ENCODE peak calls at places on chromosomes 13 and 19, in four cellular contexts. F is A549, B is H1, Y is K562. X is an unnamed sample.

GRCh38 chr13:30110301-30111070 is 196.9 kb downstream of the KATNAL1 start:
- DNase-seq in F (no peak), B (no peak), Y (no peak), X (no peak)

GRCh38 chr13:67232384-67232783 is 2.2 kb upstream of the PCDH9 start:
- DNase-seq in F (no peak), B (no peak), Y (no peak), X (no peak)

GRCh38 chr13:46983881-46984280 is 87.0 kb upstream of the HTR2A start:
- DNase-seq in F (no peak), B (no peak), Y (no peak), X (peak; percentile 32)

GRCh38 chr19:40523322-40524047 is 53.2 kb upstream of the SHKBP1 start:
- DNase-seq in F (peak; percentile 93), B (no peak), Y (peak; percentile 70), X (peak; percentile 61)

GRCh38 chr13:78121459-78122348 is 203.1 kb upstream of the EDNRB start:
- DNase-seq in F (peak; percentile 10), B (no peak), Y (peak; percentile 35), X (peak; percentile 37)

GRCh38 chr19:40266111-40266510 is 19.0 kb downstream of the AKT2 start:
- DNase-seq in F (no peak), B (no peak), Y (no peak), X (no peak)

GRCh38 chr13:41107584-41108014 is 25.0 kb downstream of the KBTBD6 start:
- DNase-seq in F (no peak), B (no peak), Y (no peak), X (peak; percentile 81)

GRCh38 chr19:6164906-6165531 is 29.6 kb downstream of the ACSBG2 start:
- DNase-seq in F (no peak), B (no peak), Y (no peak), X (no peak)

GRCh38 chr13:23288995-23289394 is 108.2 kb downstream of the SGCG start:
- DNase-seq in F (no peak), B (no peak), Y (no peak), X (no peak)

GRCh38 chr19:39843919-39844793 is 2.0 kb downstream of the FBL start:
- DNase-seq in F (peak; percentile 89), B (no peak), Y (no peak), X (peak; percentile 51)

GRCh38 chr19:38280030-38280921 is 15.9 kb downstream of the SPINT2 start:
- DNase-seq in F (no peak), B (no peak), Y (no peak), X (no peak)

GRCh38 chr13:35014606-35015005 is 72.5 kb downstream of the NBEA start:
- DNase-seq in F (no peak), B (no peak), Y (no peak), X (no peak)

GRCh38 chr13:29847501-29847983 is 2.9 kb downstream of the UBL3 start:
- DNase-seq in F (no peak), B (no peak), Y (no peak), X (peak; percentile 37)

GRCh38 chr13:49319555-49320350 is 72.0 kb downstream of the CDADC1 start:
- DNase-seq in F (no peak), B (no peak), Y (no peak), X (no peak)

GRCh38 chr19:34265221-34265650 is 10.9 kb downstream of the GARRE1 start:
- DNase-seq in F (no peak), B (no peak), Y (no peak), X (no peak)

GRCh38 chr19:16111160-16111908 is at the start of gene RAB8A:
- DNase-seq in F (peak; percentile 93), B (peak; percentile 96), Y (peak; percentile 97), X (peak; percentile 97)

GRCh38 chr19:45693168-45693788 is 812 bp downstream of the QPCTL start:
- DNase-seq in F (peak; percentile 94), B (no peak), Y (peak; percentile 76), X (peak; percentile 64)
- TF ChIP-seq RNF2 in F (no peak), B (no peak), Y (no peak), X (no peak)

GRCh38 chr13:27293051-27293691 is 22.5 kb downstream of the RASL11A start:
- DNase-seq in F (no peak), B (no peak), Y (no peak), X (no peak)

GRCh38 chr13:27296496-27296895 is 25.9 kb downstream of the RASL11A start:
- DNase-seq in F (no peak), B (no peak), Y (no peak), X (no peak)

GRCh38 chr13:27293873-27294515 is 23.4 kb downstream of the RASL11A start:
- DNase-seq in F (no peak), B (no peak), Y (no peak), X (no peak)

GRCh38 chr13:27295660-27296059 is 25.0 kb downstream of the RASL11A start:
- DNase-seq in F (no peak), B (no peak), Y (no peak), X (no peak)

DNA sequence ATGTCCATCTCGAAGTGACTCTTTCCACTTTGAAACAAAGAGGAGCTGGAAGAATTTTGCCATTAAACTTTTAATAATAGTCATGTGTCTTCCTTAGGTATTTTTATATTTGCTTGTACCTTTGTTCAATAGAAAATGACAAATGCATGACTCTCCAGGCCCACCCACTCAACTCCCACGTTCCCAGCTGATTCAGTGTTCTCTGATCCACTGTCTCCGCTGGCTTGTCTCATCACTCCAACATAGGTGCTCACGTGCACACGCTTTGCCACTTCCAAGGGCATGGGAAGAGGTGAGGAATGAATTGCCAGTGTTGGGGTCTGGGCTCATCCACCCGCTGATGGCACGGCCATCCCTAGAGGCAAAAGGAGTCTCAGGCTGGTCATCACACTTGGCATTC is 24.5 kb downstream of the RASL11A start:
- DNase-seq in F (no peak), B (no peak), Y (no peak), X (no peak)
- TF ChIP-seq RNF2 in F (no peak), B (no peak), Y (no peak), X (no peak)

GRCh38 chr19:10112895-10113591 is 1.6 kb downstream of the P2RY11 start:
- DNase-seq in F (no peak), B (no peak), Y (peak; percentile 56), X (peak; percentile 47)

GRCh38 chr19:10110076-10110971 is 1.2 kb upstream of the P2RY11 start:
- DNase-seq in F (no peak), B (no peak), Y (peak; percentile 7), X (no peak)

GRCh38 chr19:10110972-10111317 is 548 bp upstream of the P2RY11 start:
- DNase-seq in F (no peak), B (no peak), Y (no peak), X (no peak)

GRCh38 chr19:10112037-10112751 is 701 bp downstream of the P2RY11 start:
- DNase-seq in F (no peak), B (no peak), Y (peak; percentile 13), X (no peak)

DNA sequence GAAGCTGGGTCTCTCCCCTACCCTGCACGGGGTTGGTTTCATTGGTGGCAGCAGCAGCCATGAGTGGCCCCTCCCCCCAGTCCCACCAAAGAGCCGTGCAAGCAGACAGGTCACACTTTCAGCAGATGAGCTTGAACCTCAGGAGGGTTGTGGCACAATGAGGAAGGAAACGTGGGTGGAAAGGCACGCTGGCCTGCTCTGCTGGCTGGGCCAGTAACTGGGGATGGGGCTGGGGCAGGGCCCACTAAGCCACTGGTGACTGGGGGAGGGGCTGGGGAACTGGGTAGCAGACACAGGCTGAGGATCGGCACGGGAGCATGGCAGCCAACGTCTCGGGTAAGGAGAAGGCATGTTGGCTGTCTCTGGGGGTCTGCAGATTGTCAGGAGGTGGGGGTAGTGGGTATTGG is at the start of gene P2RY11:
- DNase-seq in F (no peak), B (no peak), Y (peak; percentile 11), X (no peak)
- TF ChIP-seq RNF2 in F (no peak), B (no peak), Y (no peak), X (no peak)

DNA sequence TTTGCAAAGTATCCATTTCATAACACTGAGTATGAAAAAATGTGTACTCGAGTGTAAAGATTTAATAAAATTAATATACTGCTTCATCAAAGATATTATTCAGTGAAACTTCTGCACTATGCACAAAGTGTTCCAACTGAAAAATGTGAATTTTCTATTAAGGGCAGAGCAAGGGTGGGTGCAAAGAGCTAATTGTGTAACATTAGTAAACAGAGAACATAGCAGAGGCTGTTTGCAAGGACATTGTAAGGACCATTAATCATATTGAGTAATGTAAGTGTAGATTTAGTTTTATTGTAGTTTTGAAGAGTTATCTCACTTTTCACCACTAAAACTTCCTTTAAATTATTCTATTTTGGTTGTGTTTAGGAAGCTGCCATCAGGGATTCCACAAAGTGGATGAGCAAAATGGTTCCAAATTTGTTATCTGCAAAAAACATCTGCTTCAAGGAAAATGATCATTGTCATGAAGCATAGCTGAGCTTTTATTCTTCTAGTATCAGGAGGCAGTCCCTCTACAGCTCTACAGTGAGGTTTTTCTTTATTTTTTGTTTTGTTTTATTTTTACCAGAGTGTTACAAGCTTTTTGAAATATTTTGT is 1375.4 kb downstream of the SLITRK1 start:
- DNase-seq in F (no peak), B (no peak), Y (no peak), X (peak; percentile 3)
- TF ChIP-seq RNF2 in F (no peak), B (no peak), Y (no peak), X (no peak)

GRCh38 chr13:59305896-59306295 is 857.8 kb downstream of the DIAPH3 start:
- DNase-seq in F (no peak), B (no peak), Y (no peak), X (no peak)
- TF ChIP-seq RNF2 in F (no peak), B (no peak), Y (no peak), X (no peak)

DNA sequence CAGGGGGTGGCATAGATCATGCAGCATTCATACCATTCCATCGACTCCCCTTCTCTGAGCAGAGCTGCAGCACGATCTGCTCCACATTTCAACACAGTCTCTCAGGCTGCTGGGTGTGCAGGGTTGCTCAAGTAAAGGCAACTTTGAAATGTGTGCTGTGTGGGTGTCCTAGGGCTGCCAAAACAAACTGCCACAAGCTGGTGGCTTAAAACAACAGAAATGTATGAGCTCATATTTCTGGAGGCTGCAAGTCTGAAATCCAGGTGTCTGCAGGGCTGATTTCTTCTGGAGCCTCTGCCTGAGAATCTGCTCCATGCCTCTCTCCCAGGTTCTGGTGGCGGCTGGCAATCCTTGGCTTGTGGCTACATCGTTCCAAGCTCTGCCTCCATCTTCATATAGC is 63.7 kb upstream of the WDFY2 start:
- DNase-seq in F (no peak), B (no peak), Y (no peak), X (peak; percentile 63)
- TF ChIP-seq RNF2 in F (no peak), B (no peak), Y (no peak), X (no peak)

GRCh38 chr19:13726323-13726722 is 38.0 kb upstream of the MRI1 start:
- DNase-seq in F (no peak), B (no peak), Y (no peak), X (no peak)

GRCh38 chr19:13729859-13730258 is 34.5 kb upstream of the MRI1 start:
- DNase-seq in F (no peak), B (no peak), Y (peak; percentile 20), X (no peak)

GRCh38 chr19:13732337-13732736 is 32.0 kb upstream of the MRI1 start:
- DNase-seq in F (no peak), B (no peak), Y (no peak), X (no peak)

GRCh38 chr19:13731147-13731964 is 33.0 kb upstream of the MRI1 start:
- DNase-seq in F (peak; percentile 86), B (peak; percentile 87), Y (peak; percentile 98), X (peak; percentile 95)

GRCh38 chr19:13727798-13728197 is 36.5 kb upstream of the MRI1 start:
- DNase-seq in F (no peak), B (no peak), Y (no peak), X (no peak)
- TF ChIP-seq RNF2 in F (no peak), B (no peak), Y (no peak), X (no peak)

GRCh38 chr19:917323-918151 is at the start of gene KISS1R:
- DNase-seq in F (peak; percentile 51), B (no peak), Y (peak; percentile 60), X (peak; percentile 71)
- TF ChIP-seq RNF2 in F (no peak), B (no peak), Y (no peak), X (no peak)

X was measured in HepG2.